ENCODE peak calls at places on chromosomes 5 and 9, in eight cellular contexts. One of them, this sample, is unnamed.
A peak's percentile ranks its signal among the peaks of the same experiment; 100 is the strongest.

GRCh38 chr5:155154973-155155372 is 141.4 kb downstream of the KIF4B start:
- DNase-seq in Panc1: no peak
- DNase-seq in lung: no peak
- DNase-seq in PC-3: no peak
- DNase-seq in A549: no peak
- DNase-seq in brain microvascular endothelial cell: no peak
- DNase-seq in tibial artery: no peak
- DNase-seq in neural progenitor cell: no peak
- DNase-seq in this sample: no peak

GRCh38 chr5:88556415-88556814 is 287.8 kb upstream of the TMEM161B start:
- DNase-seq in A549: no peak
- DNase-seq in neural progenitor cell: peak; percentile 34
- DNase-seq in tibial artery: no peak
- DNase-seq in lung: no peak
- DNase-seq in PC-3: no peak
- DNase-seq in brain microvascular endothelial cell: no peak
- DNase-seq in Panc1: no peak
- DNase-seq in this sample: no peak

GRCh38 chr9:119282476-119283117 is 86.6 kb downstream of the BRINP1 start:
- DNase-seq in neural progenitor cell: no peak
- DNase-seq in brain microvascular endothelial cell: no peak
- DNase-seq in Panc1: no peak
- DNase-seq in A549: no peak
- DNase-seq in PC-3: no peak
- DNase-seq in tibial artery: no peak
- DNase-seq in lung: no peak
- DNase-seq in this sample: no peak

GRCh38 chr9:129225815-129226214 is 47.8 kb upstream of the IER5L start:
- DNase-seq in Panc1: no peak
- DNase-seq in tibial artery: peak; percentile 74
- DNase-seq in PC-3: no peak
- DNase-seq in brain microvascular endothelial cell: peak; percentile 79
- DNase-seq in lung: no peak
- DNase-seq in neural progenitor cell: peak; percentile 80
- DNase-seq in A549: peak; percentile 49
- DNase-seq in this sample: peak; percentile 38

GRCh38 chr5:69129413-69129812 is 35.6 kb downstream of the SLC30A5 start:
- DNase-seq in brain microvascular endothelial cell: peak; percentile 2
- DNase-seq in Panc1: no peak
- DNase-seq in neural progenitor cell: no peak
- DNase-seq in lung: no peak
- DNase-seq in PC-3: peak; percentile 64
- DNase-seq in tibial artery: no peak
- DNase-seq in A549: peak; percentile 55
- DNase-seq in this sample: no peak

GRCh38 chr5:107812570-107813141 is 141.9 kb upstream of the EFNA5 start:
- DNase-seq in brain microvascular endothelial cell: peak; percentile 89
- DNase-seq in neural progenitor cell: no peak
- DNase-seq in PC-3: peak; percentile 38
- DNase-seq in tibial artery: no peak
- DNase-seq in lung: no peak
- DNase-seq in A549: no peak
- DNase-seq in Panc1: no peak
- DNase-seq in this sample: no peak

GRCh38 chr9:129098328-129098727 is 12.3 kb downstream of the CRAT start:
- DNase-seq in Panc1: no peak
- DNase-seq in lung: no peak
- DNase-seq in PC-3: no peak
- DNase-seq in A549: no peak
- DNase-seq in brain microvascular endothelial cell: no peak
- DNase-seq in neural progenitor cell: no peak
- DNase-seq in tibial artery: no peak
- DNase-seq in this sample: no peak

GRCh38 chr5:142717582-142718215 is 31.8 kb upstream of the FGF1 start:
- DNase-seq in tibial artery: no peak
- DNase-seq in PC-3: peak; percentile 67
- DNase-seq in brain microvascular endothelial cell: peak; percentile 64
- DNase-seq in A549: peak; percentile 33
- DNase-seq in lung: no peak
- DNase-seq in neural progenitor cell: peak; percentile 52
- DNase-seq in Panc1: no peak
- DNase-seq in this sample: no peak

GRCh38 chr9:38350529-38350928 is 42.0 kb upstream of the ALDH1B1 start:
- DNase-seq in Panc1: no peak
- DNase-seq in PC-3: no peak
- DNase-seq in A549: no peak
- DNase-seq in lung: no peak
- DNase-seq in brain microvascular endothelial cell: no peak
- DNase-seq in tibial artery: no peak
- DNase-seq in neural progenitor cell: no peak
- DNase-seq in this sample: no peak

DNA sequence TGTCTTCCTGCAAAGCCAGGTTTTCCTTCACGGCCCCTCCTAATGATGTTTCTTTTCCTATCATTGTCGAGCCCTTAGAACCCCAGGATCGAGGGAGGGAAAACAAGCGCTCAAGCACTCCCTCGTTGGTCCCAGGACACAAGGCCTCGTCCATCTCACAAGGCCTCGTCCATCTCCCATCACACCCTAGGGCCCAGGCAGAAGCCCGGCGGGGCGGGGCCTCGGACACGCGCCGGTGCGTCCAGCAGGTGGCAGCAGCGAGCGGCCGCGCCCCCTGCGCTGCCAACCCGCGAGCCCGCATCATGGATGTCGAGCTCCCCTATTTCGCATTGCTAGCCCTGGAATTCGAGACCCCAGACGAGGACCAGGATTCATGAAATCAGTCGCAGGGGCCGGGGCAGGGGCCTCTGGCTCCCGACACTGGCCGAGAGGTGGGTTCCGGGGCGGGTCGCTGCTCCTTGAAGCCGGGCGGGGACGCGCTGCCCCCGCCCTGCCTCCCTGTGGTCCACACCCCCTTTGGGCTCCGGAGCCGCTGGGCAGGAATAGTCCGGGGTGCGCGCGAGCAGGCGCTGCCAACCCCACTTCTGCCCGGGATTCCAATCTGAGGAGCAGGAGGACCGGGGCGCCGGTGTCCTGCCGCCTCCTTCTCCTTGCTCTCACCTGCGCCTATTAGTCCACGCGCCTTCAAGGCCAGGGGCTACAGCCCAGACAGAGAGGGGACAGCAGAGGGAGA is at the start of gene ABLIM3:
- DNase-seq in tibial artery: peak; percentile 83
- DNase-seq in A549: peak; percentile 88
- DNase-seq in neural progenitor cell: peak; percentile 80
- DNase-seq in lung: peak; percentile 71
- DNase-seq in PC-3: peak; percentile 96
- DNase-seq in brain microvascular endothelial cell: peak; percentile 55
- DNase-seq in Panc1: no peak
- DNase-seq in this sample: peak; percentile 85
- H3K4me3 ChIP-seq in tibial artery: peak within 1 kb of the TSS; percentile 59
- H3K4me3 ChIP-seq in A549: peak within 1 kb of the TSS; percentile 65
- H3K4me3 ChIP-seq in neural progenitor cell: peak within 1 kb of the TSS; percentile 70
- H3K4me3 ChIP-seq in lung: peak within 1 kb of the TSS; percentile 55
- H3K4me3 ChIP-seq in PC-3: peak within 1 kb of the TSS; percentile 79
- H3K4me3 ChIP-seq in brain microvascular endothelial cell: peak within 1 kb of the TSS; percentile 87
- H3K4me3 ChIP-seq in Panc1: peak within 1 kb of the TSS; percentile 65
- H3K4me3 ChIP-seq in this sample: peak within 1 kb of the TSS; percentile 62

DNA sequence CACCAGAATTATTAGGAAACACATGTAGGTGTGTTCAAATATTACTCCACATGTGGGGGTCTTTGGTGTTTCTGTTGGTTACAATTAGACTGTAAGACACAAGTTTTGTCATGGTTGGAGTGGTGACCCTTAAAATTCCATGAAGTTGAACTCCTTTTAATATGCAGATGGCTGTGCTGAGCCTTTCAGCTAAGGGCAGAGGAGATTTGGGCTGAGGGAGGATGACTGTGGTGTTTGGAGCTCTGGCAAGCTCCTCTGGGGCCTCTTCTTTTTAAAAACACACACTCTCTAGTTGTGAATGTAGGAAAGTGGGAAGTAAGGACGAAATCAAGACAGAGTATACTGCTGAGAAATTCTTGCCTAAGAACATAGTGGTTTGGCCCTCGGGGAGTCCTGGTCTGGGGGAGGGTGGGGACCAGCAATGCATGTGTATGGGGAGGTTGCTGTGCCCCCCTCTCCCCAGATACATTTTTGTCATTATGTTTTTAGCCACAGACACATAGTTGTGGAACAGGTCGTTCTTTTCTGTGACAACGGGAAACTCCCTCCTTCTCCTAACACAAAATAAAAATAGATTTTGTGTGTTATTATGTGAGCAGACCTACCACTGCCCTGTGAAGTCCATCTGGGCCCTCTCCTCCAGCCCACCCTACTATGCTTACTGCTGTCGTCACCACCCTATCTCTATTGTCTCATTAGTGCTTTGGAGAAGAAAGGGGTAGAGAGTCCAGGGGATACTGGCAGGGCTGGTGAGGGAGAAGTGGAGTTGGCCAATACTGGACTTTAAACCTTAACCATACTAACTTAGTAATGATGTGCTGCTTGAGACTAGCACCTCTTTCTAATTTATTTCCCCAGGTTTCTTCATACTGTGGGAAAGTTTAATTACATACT is 10.0 kb downstream of the SMARCA2 start:
- DNase-seq in neural progenitor cell: no peak
- DNase-seq in lung: no peak
- DNase-seq in PC-3: no peak
- DNase-seq in brain microvascular endothelial cell: no peak
- DNase-seq in Panc1: no peak
- DNase-seq in A549: no peak
- DNase-seq in tibial artery: no peak
- DNase-seq in this sample: no peak
- H3K27ac ChIP-seq in neural progenitor cell: no peak overlapping the region
- H3K27ac ChIP-seq in lung: peak overlapping the region; percentile 64
- H3K27ac ChIP-seq in PC-3: no peak overlapping the region
- H3K27ac ChIP-seq in brain microvascular endothelial cell: no peak overlapping the region
- H3K27ac ChIP-seq in Panc1: no peak overlapping the region
- H3K27ac ChIP-seq in A549: no peak overlapping the region
- H3K27ac ChIP-seq in tibial artery: peak overlapping the region; percentile 43
- H3K27ac ChIP-seq in this sample: no peak overlapping the region

GRCh38 chr5:79695501-79695900 is 5.9 kb downstream of the CMYA5 start:
- DNase-seq in tibial artery: no peak
- DNase-seq in Panc1: no peak
- DNase-seq in brain microvascular endothelial cell: no peak
- DNase-seq in lung: no peak
- DNase-seq in PC-3: no peak
- DNase-seq in neural progenitor cell: no peak
- DNase-seq in A549: no peak
- DNase-seq in this sample: no peak
- H3K4me3 ChIP-seq in tibial artery: no peak overlapping the region
- H3K4me3 ChIP-seq in Panc1: no peak overlapping the region
- H3K4me3 ChIP-seq in brain microvascular endothelial cell: no peak overlapping the region
- H3K4me3 ChIP-seq in lung: no peak overlapping the region
- H3K4me3 ChIP-seq in PC-3: no peak overlapping the region
- H3K4me3 ChIP-seq in neural progenitor cell: no peak overlapping the region
- H3K4me3 ChIP-seq in A549: no peak overlapping the region
- H3K4me3 ChIP-seq in this sample: no peak overlapping the region

GRCh38 chr9:15218994-15219393 is 88.0 kb downstream of the TTC39B start:
- DNase-seq in PC-3: no peak
- DNase-seq in Panc1: no peak
- DNase-seq in A549: no peak
- DNase-seq in neural progenitor cell: no peak
- DNase-seq in lung: no peak
- DNase-seq in tibial artery: no peak
- DNase-seq in brain microvascular endothelial cell: no peak
- DNase-seq in this sample: no peak

GRCh38 chr9:15220658-15221310 is 86.2 kb downstream of the TTC39B start:
- DNase-seq in A549: no peak
- DNase-seq in brain microvascular endothelial cell: peak; percentile 52
- DNase-seq in neural progenitor cell: no peak
- DNase-seq in Panc1: no peak
- DNase-seq in tibial artery: no peak
- DNase-seq in lung: no peak
- DNase-seq in PC-3: no peak
- DNase-seq in this sample: no peak

GRCh38 chr9:15222313-15222712 is 84.7 kb downstream of the TTC39B start:
- DNase-seq in lung: no peak
- DNase-seq in neural progenitor cell: no peak
- DNase-seq in PC-3: no peak
- DNase-seq in brain microvascular endothelial cell: no peak
- DNase-seq in tibial artery: no peak
- DNase-seq in A549: no peak
- DNase-seq in Panc1: no peak
- DNase-seq in this sample: no peak

GRCh38 chr9:15221746-15222145 is 85.3 kb downstream of the TTC39B start:
- DNase-seq in A549: no peak
- DNase-seq in PC-3: no peak
- DNase-seq in Panc1: no peak
- DNase-seq in neural progenitor cell: no peak
- DNase-seq in tibial artery: no peak
- DNase-seq in brain microvascular endothelial cell: no peak
- DNase-seq in lung: no peak
- DNase-seq in this sample: no peak

GRCh38 chr9:15219511-15219910 is 87.5 kb downstream of the TTC39B start:
- DNase-seq in neural progenitor cell: no peak
- DNase-seq in tibial artery: no peak
- DNase-seq in Panc1: no peak
- DNase-seq in PC-3: no peak
- DNase-seq in A549: no peak
- DNase-seq in lung: no peak
- DNase-seq in brain microvascular endothelial cell: no peak
- DNase-seq in this sample: no peak
- H3K27ac ChIP-seq in neural progenitor cell: no peak overlapping the region
- H3K27ac ChIP-seq in tibial artery: no peak overlapping the region
- H3K27ac ChIP-seq in Panc1: no peak overlapping the region
- H3K27ac ChIP-seq in PC-3: no peak overlapping the region
- H3K27ac ChIP-seq in A549: no peak overlapping the region
- H3K27ac ChIP-seq in lung: no peak overlapping the region
- H3K27ac ChIP-seq in brain microvascular endothelial cell: no peak overlapping the region
- H3K27ac ChIP-seq in this sample: no peak overlapping the region

DNA sequence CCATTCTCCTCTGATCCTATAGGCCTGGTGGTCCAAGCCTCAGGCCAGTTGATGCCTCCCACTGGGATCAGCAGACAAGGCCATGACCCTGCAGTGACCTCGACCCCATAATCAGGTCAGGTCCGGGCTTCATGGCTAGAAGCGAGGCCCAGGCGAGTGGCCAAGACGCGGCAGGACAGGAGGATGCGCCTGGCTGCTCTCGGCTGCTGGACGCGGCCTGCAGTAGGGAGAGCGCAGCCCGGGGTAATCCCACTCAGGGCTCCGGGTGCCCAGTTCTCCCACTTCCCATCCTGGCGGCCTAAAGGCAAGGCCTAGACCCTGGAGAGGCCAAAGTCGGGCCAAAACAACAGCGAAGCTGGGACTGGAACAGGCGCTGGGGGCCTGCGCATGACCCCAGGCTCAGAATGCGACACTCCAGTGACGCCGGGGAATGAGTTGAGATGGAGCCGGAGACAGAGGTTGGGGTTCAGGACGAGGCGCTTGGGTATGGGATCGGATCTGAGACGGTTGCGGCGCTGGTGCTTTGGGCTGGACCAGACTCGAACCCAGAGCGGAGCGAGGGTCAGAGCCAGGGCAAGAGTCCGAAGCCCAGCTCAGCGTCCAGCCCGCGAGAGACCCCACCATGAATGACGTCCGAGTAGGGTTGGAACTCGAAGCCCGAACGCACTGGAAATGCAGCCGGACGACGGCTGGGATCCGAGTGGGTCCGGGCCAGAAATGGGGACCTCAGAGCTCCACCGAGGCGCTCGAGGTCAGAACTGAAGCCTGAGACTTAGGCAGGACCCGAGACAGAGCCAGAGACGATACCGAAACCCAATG is 3.2 kb downstream of the LHX6 start:
- DNase-seq in neural progenitor cell: no peak
- DNase-seq in Panc1: no peak
- DNase-seq in tibial artery: no peak
- DNase-seq in lung: no peak
- DNase-seq in brain microvascular endothelial cell: no peak
- DNase-seq in A549: no peak
- DNase-seq in PC-3: no peak
- DNase-seq in this sample: no peak
- H3K4me3 ChIP-seq in neural progenitor cell: no peak overlapping the region
- H3K4me3 ChIP-seq in Panc1: no peak overlapping the region
- H3K4me3 ChIP-seq in tibial artery: no peak overlapping the region
- H3K4me3 ChIP-seq in lung: no peak overlapping the region
- H3K4me3 ChIP-seq in brain microvascular endothelial cell: no peak overlapping the region
- H3K4me3 ChIP-seq in A549: no peak overlapping the region
- H3K4me3 ChIP-seq in PC-3: no peak overlapping the region
- H3K4me3 ChIP-seq in this sample: no peak overlapping the region

This sample was measured in naive thymus-derived CD4-positive, alpha-beta T cell.